ENCODE peak calls at places on chromosomes 12 and 14, in six cellular contexts. J is fibroblast of lung, X is amniotic epithelial cell, K is fibroblast of the conjunctiva, Z is Calu3, Y is substantia nigra. Q is an unnamed sample.

GRCh38 chr12:58819345-58819744 is 101.0 kb downstream of the LRIG3 start:
- DNase-seq in J (no peak), X (no peak), K (no peak), Z (no peak), Y (no peak), Q (peak)

GRCh38 chr12:87618199-87618598 is 411.0 kb downstream of the C12orf50 start:
- DNase-seq in J (no peak), X (peak), K (no peak), Z (no peak), Y (no peak), Q (no peak)

GRCh38 chr14:24260026-24260779 is 2.8 kb downstream of the TGM1 start:
- DNase-seq in J (no peak), X (no peak), K (no peak), Z (no peak), Y (no peak), Q (no peak)

GRCh38 chr14:100535287-100536131 is 51.7 kb downstream of the BEGAIN start:
- DNase-seq in J (no peak), X (no peak), K (no peak), Z (no peak), Y (no peak), Q (no peak)

GRCh38 chr12:65956056-65956738 is 131.9 kb downstream of the HMGA2 start:
- DNase-seq in J (no peak), X (peak), K (no peak), Z (no peak), Y (no peak), Q (no peak)

GRCh38 chr12:106249411-106250135 is 1.8 kb upstream of the CKAP4 start:
- DNase-seq in J (no peak), X (no peak), K (no peak), Z (no peak), Y (no peak), Q (no peak)

GRCh38 chr14:73613419-73613963 is 1.2 kb downstream of the ACOT6 start:
- DNase-seq in J (no peak), X (no peak), K (no peak), Z (no peak), Y (no peak), Q (no peak)

GRCh38 chr14:75647650-75648049 is 13.0 kb downstream of the ERG28 start:
- DNase-seq in J (peak), X (peak), K (no peak), Z (no peak), Y (no peak), Q (peak)

GRCh38 chr12:125288931-125289928 is 224.0 kb downstream of the AACS start:
- DNase-seq in J (no peak), X (no peak), K (no peak), Z (no peak), Y (no peak), Q (no peak)

GRCh38 chr12:56900583-56900982 is 33.6 kb downstream of the SDR9C7 start:
- DNase-seq in J (no peak), X (peak), K (no peak), Z (no peak), Y (no peak), Q (no peak)

GRCh38 chr12:29782821-29783772 is 645 bp downstream of the TMTC1 start:
- DNase-seq in J (peak), X (peak), K (no peak), Z (peak), Y (no peak), Q (no peak)

GRCh38 chr12:53219956-53220856 is 11.8 kb downstream of the RARG start:
- DNase-seq in J (peak), X (peak), K (peak), Z (no peak), Y (no peak), Q (no peak)

GRCh38 chr12:32947203-32947795 is 50.7 kb upstream of the PKP2 start:
- DNase-seq in J (no peak), X (peak), K (no peak), Z (no peak), Y (no peak), Q (peak)

GRCh38 chr12:65620026-65620425 is 204.3 kb upstream of the HMGA2 start:
- DNase-seq in J (no peak), X (no peak), K (no peak), Z (no peak), Y (no peak), Q (no peak)